ENCODE peak calls at places on chromosomes 7 and 10, in eight cellular contexts. P is A549, O is mucosa of descending colon, M is OCI-LY7, X is progenitor cell of endocrine pancreas, R is IMR-90, V is astrocyte of the spinal cord, D is mesothelial cell of epicardium. W is an unnamed sample.

GRCh38 chr10:1660386-1660785 is 76.9 kb downstream of the ADARB2 start:
- DNase-seq in P (no peak), V (no peak), M (no peak), X (no peak), O (no peak), D (no peak), R (no peak), W (no peak)

GRCh38 chr10:124119933-124120332 is 26.5 kb upstream of the CHST15 start:
- DNase-seq in M (peak), O (no peak), P (no peak), R (no peak), V (no peak), D (no peak), X (no peak), W (no peak)

GRCh38 chr7:18276380-18276779 is 219.2 kb upstream of the HDAC9 start:
- DNase-seq in M (no peak), V (no peak), P (no peak), O (no peak), R (no peak), D (no peak), X (no peak), W (no peak)

GRCh38 chr7:138449580-138449979 is 10.5 kb upstream of the TRIM24 start:
- DNase-seq in P (peak), X (no peak), R (no peak), O (no peak), M (peak), D (no peak), V (no peak), W (no peak)

GRCh38 chr10:103651783-103652476 is 158.4 kb downstream of the NEURL1 start:
- DNase-seq in V (no peak), O (peak), X (no peak), R (no peak), P (no peak), D (no peak), M (no peak), W (no peak)

GRCh38 chr10:116688241-116688711 is 54.1 kb downstream of the HSPA12A start:
- DNase-seq in O (no peak), P (no peak), V (peak), X (no peak), D (no peak), R (peak), M (no peak), W (no peak)

GRCh38 chr7:91683823-91684222 is 196.7 kb downstream of the MTERF1 start:
- DNase-seq in O (no peak), X (no peak), D (no peak), V (peak), M (no peak), R (peak), P (no peak), W (no peak)

GRCh38 chr10:99709480-99710229 is 22.3 kb downstream of the COX15 start:
- DNase-seq in P (peak), M (no peak), D (no peak), O (no peak), X (no peak), V (peak), R (peak), W (no peak)

GRCh38 chr7:107743567-107744344 is at the start of gene CBLL1:
- DNase-seq in P (peak), D (peak), X (peak), V (peak), R (peak), M (peak), O (peak), W (peak)

GRCh38 chr10:58241346-58241745 is 26.3 kb downstream of the IPMK start:
- DNase-seq in O (no peak), M (no peak), V (peak), P (no peak), D (no peak), X (no peak), R (peak), W (no peak)

GRCh38 chr7:155756322-155756721 is 55.9 kb downstream of the SHH start:
- DNase-seq in R (no peak), X (no peak), V (no peak), M (no peak), O (no peak), D (no peak), P (no peak), W (no peak)

GRCh38 chr7:113085781-113086390 is 741 bp downstream of the GPR85 start:
- DNase-seq in O (no peak), V (peak), R (peak), P (peak), D (no peak), M (no peak), X (no peak), W (no peak)

GRCh38 chr10:22410394-22410793 is 65.1 kb downstream of the SPAG6 start:
- DNase-seq in D (no peak), M (no peak), X (no peak), V (no peak), O (no peak), P (no peak), R (no peak), W (no peak)

GRCh38 chr10:14403846-14404623 is 73.3 kb upstream of the FRMD4A start:
- DNase-seq in X (no peak), V (peak), M (no peak), D (no peak), O (no peak), P (no peak), R (no peak), W (no peak)

GRCh38 chr7:74193913-74194312 is 15.9 kb upstream of the LAT2 start:
- DNase-seq in X (no peak), R (no peak), D (no peak), O (no peak), P (no peak), M (no peak), V (no peak), W (no peak)

DNA sequence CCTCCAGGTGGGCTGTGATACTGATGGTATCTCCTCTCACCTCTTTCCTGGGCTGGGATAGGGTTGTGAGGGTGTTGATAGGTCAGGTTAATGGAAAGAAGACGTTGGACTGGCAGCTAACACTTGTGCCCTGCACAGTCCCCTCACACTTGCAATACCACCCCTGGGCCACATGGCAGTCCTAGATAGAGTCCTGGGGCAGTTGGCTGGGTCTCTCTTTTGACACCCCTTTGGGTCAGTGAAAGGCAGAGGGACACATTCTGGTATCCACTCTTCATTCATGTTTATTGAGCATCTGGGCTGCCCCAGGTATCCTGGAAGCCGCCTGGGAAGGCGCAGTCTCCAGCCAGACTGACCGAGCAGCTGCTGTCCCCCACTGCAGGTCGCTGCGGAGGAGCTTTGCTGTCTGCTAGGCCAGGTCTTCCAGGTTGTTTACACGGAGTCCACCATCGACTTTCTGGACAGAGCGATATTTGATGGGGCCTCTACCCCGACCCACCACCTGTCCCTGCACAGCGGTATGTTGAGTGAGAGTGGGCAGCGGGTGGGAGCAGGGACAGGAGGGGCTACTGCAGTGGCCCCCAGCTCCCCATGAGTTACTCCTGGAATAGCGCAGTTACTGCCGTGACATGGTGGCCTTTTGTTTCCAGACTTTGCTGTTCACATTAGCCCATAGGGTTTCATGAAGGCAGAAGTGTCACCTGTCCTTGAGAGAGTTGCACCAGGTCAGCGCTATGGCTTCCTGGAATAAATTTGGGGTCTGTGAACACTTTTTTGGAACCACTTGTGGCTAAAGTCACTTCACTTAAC is 19.1 kb downstream of the NACAD start:
- DNase-seq in P (no peak), R (no peak), O (no peak), V (no peak), M (no peak), X (no peak), D (no peak), W (no peak)
- TF ChIP-seq CTCF in P (no peak), R (no peak), O (no peak), V (no peak), M (peak), X (no peak), D (no peak), W (no peak)

GRCh38 chr10:75109459-75109778 is 2.0 kb upstream of the SAMD8 start:
- DNase-seq in P (no peak), R (no peak), V (no peak), M (no peak), D (no peak), X (no peak), O (no peak), W (no peak)

GRCh38 chr10:75108684-75109458 is 2.6 kb upstream of the SAMD8 start:
- DNase-seq in R (no peak), P (peak), M (peak), O (no peak), D (no peak), X (peak), V (no peak), W (no peak)

GRCh38 chr10:75111906-75112703 is 649 bp downstream of the SAMD8 start:
- DNase-seq in P (peak), D (no peak), R (peak), M (peak), X (no peak), V (peak), O (peak), W (peak)

GRCh38 chr10:75110006-75110632 is 1.3 kb upstream of the SAMD8 start:
- DNase-seq in P (no peak), R (no peak), X (no peak), O (no peak), M (no peak), V (no peak), D (no peak), W (no peak)

DNA sequence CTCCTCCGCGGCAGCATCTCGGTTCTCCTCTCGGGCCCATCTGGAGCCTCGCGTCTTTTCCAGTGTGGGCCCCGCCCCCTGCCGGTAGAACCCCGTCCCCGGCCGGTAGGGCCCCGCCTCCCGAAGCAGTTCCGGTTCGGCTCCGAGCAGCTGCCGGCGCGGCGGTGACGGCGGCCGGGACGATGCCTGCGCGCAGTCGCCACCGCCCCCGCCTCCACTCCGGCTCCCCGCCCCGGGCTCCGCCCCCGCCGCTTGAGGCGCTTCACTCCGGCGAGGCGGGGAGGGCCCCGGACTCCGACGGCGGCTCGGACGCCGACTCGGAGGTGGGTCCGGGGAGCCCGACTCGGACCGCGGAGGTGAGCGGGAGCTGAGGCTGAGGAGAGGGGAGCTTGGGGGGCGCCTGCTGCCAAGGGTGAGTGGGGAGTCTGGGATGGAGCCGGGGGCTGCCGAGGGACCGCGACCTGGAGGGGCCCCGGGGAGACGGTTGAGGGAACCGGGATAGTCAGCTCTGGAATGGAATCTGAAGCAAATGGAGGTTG is at the start of gene SAMD8:
- DNase-seq in R (peak), P (peak), X (peak), M (peak), V (peak), D (peak), O (peak), W (peak)
- TF ChIP-seq CTCF in R (no peak), P (no peak), X (peak), M (peak), V (no peak), D (peak), O (peak), W (no peak)

GRCh38 chr7:158698657-158699195 is 5.9 kb downstream of the NCAPG2 start:
- DNase-seq in M (no peak), R (no peak), O (no peak), X (no peak), D (no peak), P (no peak), V (no peak), W (no peak)

GRCh38 chr7:158699341-158699740 is 5.3 kb downstream of the NCAPG2 start:
- DNase-seq in M (no peak), O (no peak), R (no peak), X (no peak), D (no peak), P (no peak), V (no peak), W (no peak)

GRCh38 chr7:158695056-158695455 is 9.5 kb downstream of the NCAPG2 start:
- DNase-seq in M (no peak), X (no peak), P (no peak), O (no peak), D (no peak), V (no peak), R (no peak), W (no peak)

GRCh38 chr7:158694650-158695049 is 10.0 kb downstream of the NCAPG2 start:
- DNase-seq in V (no peak), D (no peak), X (no peak), O (no peak), R (no peak), P (no peak), M (no peak), W (no peak)

DNA sequence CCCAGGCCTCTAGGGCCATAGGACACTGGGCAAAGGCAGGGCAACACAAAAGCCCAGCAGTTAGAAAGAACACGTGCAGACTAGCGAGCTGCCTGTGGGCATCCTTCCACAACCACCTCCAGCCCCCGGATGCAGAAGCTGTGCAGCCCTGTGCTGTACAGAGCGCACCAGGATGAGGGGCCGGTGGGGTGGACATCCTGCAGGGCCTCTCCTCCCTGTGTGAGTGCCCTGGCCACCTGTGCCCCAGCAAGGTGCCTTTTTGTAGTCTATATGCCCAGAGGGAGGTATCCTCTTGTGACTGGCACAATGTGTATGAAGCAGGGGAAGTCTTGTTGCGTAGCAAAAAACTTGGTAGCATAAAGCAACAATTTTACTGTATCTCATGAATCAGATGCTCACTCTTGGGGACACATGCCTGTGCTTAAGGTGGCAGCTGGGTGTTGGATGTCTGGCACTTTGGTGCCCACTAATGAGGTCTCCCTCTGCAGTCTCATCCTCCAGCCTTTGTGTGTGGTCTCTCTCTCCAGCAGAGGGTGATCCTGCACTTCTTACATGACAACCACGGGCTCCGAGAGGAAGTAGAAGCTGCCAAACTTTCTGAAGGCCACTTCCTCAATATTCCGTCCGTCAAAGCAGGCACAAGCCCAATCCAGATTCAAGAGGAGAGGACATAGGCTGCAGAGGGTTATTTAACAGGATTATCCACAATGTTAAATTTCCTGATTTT is 8.7 kb downstream of the NCAPG2 start:
- DNase-seq in D (no peak), X (no peak), M (no peak), V (peak), O (peak), R (peak), P (peak), W (no peak)
- TF ChIP-seq CTCF in D (no peak), X (peak), M (peak), V (peak), O (peak), R (peak), P (peak), W (no peak)

GRCh38 chr10:63862860-63863259 is 341.7 kb downstream of the REEP3 start:
- DNase-seq in X (no peak), D (no peak), R (no peak), V (no peak), M (no peak), P (no peak), O (no peak), W (no peak)

GRCh38 chr10:63866075-63866746 is 345.0 kb downstream of the REEP3 start:
- DNase-seq in P (peak), O (peak), V (peak), M (peak), R (peak), D (peak), X (peak), W (no peak)

GRCh38 chr10:63865210-63865609 is 344.0 kb downstream of the REEP3 start:
- DNase-seq in V (no peak), O (no peak), D (no peak), R (no peak), P (no peak), M (no peak), X (no peak), W (no peak)

GRCh38 chr10:63866747-63867140 is 345.5 kb downstream of the REEP3 start:
- DNase-seq in O (no peak), M (peak), X (no peak), V (no peak), D (no peak), P (peak), R (no peak), W (no peak)
- TF ChIP-seq CTCF in O (no peak), M (peak), X (peak), V (no peak), D (peak), P (peak), R (peak), W (no peak)

GRCh38 chr7:131932271-131932670 is 375.8 kb upstream of the PODXL start:
- DNase-seq in M (no peak), P (no peak), V (no peak), D (no peak), X (no peak), O (no peak), R (no peak), W (no peak)
- TF ChIP-seq CTCF in M (no peak), P (no peak), V (no peak), D (no peak), X (no peak), O (no peak), R (no peak), W (no peak)

DNA sequence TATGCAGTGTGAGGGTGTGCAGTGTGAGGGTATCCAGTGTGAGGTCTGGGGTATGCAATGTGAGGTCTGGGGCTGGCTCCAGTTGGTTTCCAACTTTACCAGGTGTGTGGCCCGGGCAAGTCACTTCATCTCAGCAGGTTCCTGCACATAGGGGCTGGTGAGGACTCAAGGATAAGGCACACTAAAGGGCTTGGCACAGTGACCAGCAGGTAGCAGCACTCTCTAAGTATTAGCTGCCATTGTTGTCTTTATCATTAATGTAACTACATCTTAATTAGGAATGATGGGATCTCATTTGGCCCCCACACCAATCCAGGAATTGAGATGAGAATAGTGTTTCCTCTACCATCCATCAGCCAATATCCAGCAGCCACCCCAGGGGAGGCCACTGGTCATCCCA is 117.3 kb downstream of the KCNMA1 start:
- DNase-seq in R (no peak), O (no peak), D (no peak), P (no peak), X (no peak), M (no peak), V (no peak), W (no peak)
- TF ChIP-seq CTCF in R (no peak), O (no peak), D (no peak), P (no peak), X (no peak), M (no peak), V (no peak), W (no peak)

GRCh38 chr10:100828744-100829102 is 83.3 kb downstream of the PAX2 start:
- DNase-seq in M (peak), P (no peak), O (no peak), X (no peak), R (no peak), D (no peak), V (no peak), W (no peak)

GRCh38 chr10:100827819-100828743 is 82.7 kb downstream of the PAX2 start:
- DNase-seq in P (peak), V (no peak), M (no peak), R (no peak), D (no peak), X (peak), O (peak), W (peak)

GRCh38 chr10:100825946-100826660 is 80.7 kb downstream of the PAX2 start:
- DNase-seq in D (no peak), O (no peak), M (peak), X (no peak), P (no peak), R (no peak), V (no peak), W (peak)

GRCh38 chr10:100826661-100826982 is 81.2 kb downstream of the PAX2 start:
- DNase-seq in X (no peak), O (no peak), V (no peak), R (no peak), P (no peak), M (no peak), D (no peak), W (no peak)

GRCh38 chr10:100826983-100827818 is 81.8 kb downstream of the PAX2 start:
- DNase-seq in D (no peak), M (no peak), P (peak), X (peak), R (no peak), O (peak), V (no peak), W (peak)
- TF ChIP-seq CTCF in D (no peak), M (peak), P (peak), X (peak), R (no peak), O (no peak), V (peak), W (no peak)

DNA sequence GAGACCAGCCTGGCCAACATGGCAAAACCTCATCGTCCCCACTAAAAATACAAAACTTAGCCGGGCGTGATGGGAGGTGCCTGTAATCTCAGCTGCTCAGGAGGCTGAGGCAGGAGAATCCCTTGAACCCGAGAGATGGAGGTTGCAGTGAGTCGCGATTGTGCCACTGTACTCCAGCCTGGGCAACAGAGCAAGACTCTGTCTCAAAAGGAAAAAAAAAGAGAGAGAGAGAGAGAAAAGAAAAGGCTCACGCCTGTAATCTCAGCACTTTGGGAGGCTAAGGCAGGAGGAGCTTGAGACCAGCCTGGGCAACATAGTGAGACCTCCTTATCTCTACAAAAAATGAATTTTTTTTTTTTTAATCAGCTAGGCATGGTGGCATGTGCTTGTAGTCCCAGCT is 157.6 kb downstream of the CUX1 start:
- DNase-seq in D (no peak), V (no peak), X (no peak), M (no peak), O (no peak), R (no peak), P (no peak), W (no peak)
- TF ChIP-seq CTCF in D (no peak), V (no peak), X (no peak), M (no peak), O (no peak), R (no peak), P (no peak), W (no peak)